ENCODE peak calls at places on chromosomes 13 and 19, in five cellular contexts. O is OCI-LY7, D is hepatocyte, C is fibroblast of lung, U is uterus. K is an unnamed sample.
A peak's percentile ranks its signal among the peaks of the same experiment; 100 is the strongest.

GRCh38 chr19:12769689-12770088 is 5.7 kb downstream of the HOOK2 start:
- DNase-seq in D (peak; percentile 50), U (no peak), O (no peak), C (no peak), K (peak; percentile 78)

GRCh38 chr13:20190481-20191310 is 2.0 kb downstream of the GJB2 start:
- DNase-seq in C (peak; percentile 95), D (no peak), U (no peak), O (no peak), K (no peak)

GRCh38 chr19:45508931-45509691 is 1.8 kb downstream of the VASP start:
- DNase-seq in U (peak; percentile 86), O (peak; percentile 75), D (peak; percentile 69), C (peak; percentile 79), K (peak; percentile 76)

GRCh38 chr13:39415403-39415802 is 187.6 kb downstream of the LHFPL6 start:
- DNase-seq in O (peak; percentile 64), C (peak; percentile 47), U (peak; percentile 53), D (no peak), K (peak; percentile 57)

GRCh38 chr13:34751044-34751443 is 191.0 kb upstream of the NBEA start:
- DNase-seq in C (no peak), O (no peak), D (no peak), U (no peak), K (no peak)

GRCh38 chr13:89726690-89727435 is 1620.6 kb upstream of the MIR17HG start:
- DNase-seq in O (no peak), U (no peak), C (peak; percentile 86), D (no peak), K (peak; percentile 10)

GRCh38 chr13:41597348-41598041 is 140.1 kb downstream of the RGCC start:
- DNase-seq in O (no peak), D (no peak), U (no peak), C (peak; percentile 55), K (no peak)

GRCh38 chr13:41061914-41062837 is 867 bp downstream of the WBP4 start:
- DNase-seq in O (no peak), D (peak; percentile 86), U (no peak), C (peak; percentile 69), K (peak; percentile 79)

GRCh38 chr13:25806304-25806974 is 245.4 kb downstream of the SHISA2 start:
- DNase-seq in D (no peak), U (no peak), O (no peak), C (peak; percentile 73), K (no peak)

GRCh38 chr19:5250127-5250659 is 90.4 kb downstream of the PTPRS start:
- DNase-seq in C (no peak), D (no peak), O (no peak), U (no peak), K (no peak)

GRCh38 chr13:31722684-31723083 is 16.6 kb upstream of the RXFP2 start:
- DNase-seq in O (no peak), U (no peak), C (peak; percentile 11), D (no peak), K (no peak)

GRCh38 chr19:13057147-13057572 is 45.5 kb downstream of the LYL1 start:
- DNase-seq in C (no peak), U (no peak), D (peak; percentile 51), O (no peak), K (no peak)

GRCh38 chr13:93169980-93170379 is 56.6 kb upstream of the GPC6 start:
- DNase-seq in D (peak; percentile 37), O (no peak), U (no peak), C (peak; percentile 99), K (peak; percentile 53)

GRCh38 chr13:60431108-60431700 is 34.2 kb downstream of the TDRD3 start:
- DNase-seq in U (no peak), O (peak; percentile 63), C (peak; percentile 58), D (peak; percentile 69), K (peak; percentile 73)

GRCh38 chr19:1725100-1726064 is 27.9 kb upstream of the ONECUT3 start:
- DNase-seq in C (peak; percentile 37), O (no peak), D (peak; percentile 75), U (no peak), K (peak; percentile 83)

GRCh38 chr19:1883784-1884183 is 1.5 kb downstream of the ABHD17A start:
- DNase-seq in U (no peak), O (peak; percentile 27), D (no peak), C (no peak), K (no peak)

GRCh38 chr13:43815204-43815603 is 28.4 kb upstream of the ENOX1 start:
- DNase-seq in O (no peak), C (peak; percentile 96), D (peak; percentile 28), U (no peak), K (peak; percentile 97)

GRCh38 chr19:9972103-9972502 is 35.8 kb upstream of the OLFM2 start:
- DNase-seq in O (no peak), U (no peak), D (no peak), C (no peak), K (no peak)

GRCh38 chr19:2294377-2295335 is 12.7 kb upstream of the PEAK3 start:
- DNase-seq in D (no peak), U (peak; percentile 61), O (no peak), C (peak; percentile 59), K (peak; percentile 81)

GRCh38 chr13:97238432-97238831 is 16.3 kb downstream of the MBNL2 start:
- DNase-seq in C (no peak), D (no peak), O (no peak), U (no peak), K (no peak)
- H3K4me1 ChIP-seq in C (peaks cover 8% of the 10 kb centered on the region), D (peaks cover 55% of the 10 kb centered on the region), O (no peaks in the 10 kb centered on the region), U (peaks cover 6% of the 10 kb centered on the region), K (peaks cover 19% of the 10 kb centered on the region)

GRCh38 chr19:19111967-19112580 is 26.2 kb downstream of the TMEM161A start:
- DNase-seq in O (no peak), C (no peak), D (no peak), U (no peak), K (no peak)

GRCh38 chr19:19120308-19121156 is 17.7 kb downstream of the TMEM161A start:
- DNase-seq in U (peak; percentile 96), O (peak; percentile 70), D (peak; percentile 72), C (peak; percentile 68), K (peak; percentile 95)

GRCh38 chr19:19113040-19113541 is 25.2 kb downstream of the TMEM161A start:
- DNase-seq in D (no peak), C (peak; percentile 30), O (peak; percentile 21), U (no peak), K (peak; percentile 82)

GRCh38 chr19:19119325-19120237 is 18.7 kb downstream of the TMEM161A start:
- DNase-seq in O (no peak), U (no peak), C (no peak), D (no peak), K (no peak)

GRCh38 chr19:19115954-19116353 is 22.3 kb downstream of the TMEM161A start:
- DNase-seq in O (peak; percentile 58), D (no peak), C (no peak), U (no peak), K (peak; percentile 24)
- TF ChIP-seq CTCF in O (peak; percentile 83), D (peak; percentile 37), C (peak; percentile 41), U (no peak), K (peak; percentile 64)

GRCh38 chr19:34996978-34997640 is 3.0 kb upstream of the GRAMD1A start:
- DNase-seq in U (no peak), C (no peak), D (no peak), O (peak; percentile 24), K (peak; percentile 80)
- H3K4me1 ChIP-seq in U (no peaks in the 10 kb centered on the region), C (peaks cover 2% of the 10 kb centered on the region), D (peaks cover 27% of the 10 kb centered on the region), O (peaks cover 45% of the 10 kb centered on the region), K (peaks cover 7% of the 10 kb centered on the region)

GRCh38 chr19:43429395-43429794 is 14.7 kb downstream of the TEX101 start:
- DNase-seq in D (no peak), U (no peak), C (no peak), O (no peak), K (no peak)

GRCh38 chr19:43422000-43422688 is 7.5 kb downstream of the TEX101 start:
- DNase-seq in U (no peak), D (no peak), C (no peak), O (no peak), K (no peak)

GRCh38 chr19:43423779-43424178 is 9.1 kb downstream of the TEX101 start:
- DNase-seq in O (no peak), C (no peak), D (no peak), U (no peak), K (no peak)

GRCh38 chr19:43422689-43423066 is 8.0 kb downstream of the TEX101 start:
- DNase-seq in U (no peak), D (no peak), C (no peak), O (no peak), K (no peak)

DNA sequence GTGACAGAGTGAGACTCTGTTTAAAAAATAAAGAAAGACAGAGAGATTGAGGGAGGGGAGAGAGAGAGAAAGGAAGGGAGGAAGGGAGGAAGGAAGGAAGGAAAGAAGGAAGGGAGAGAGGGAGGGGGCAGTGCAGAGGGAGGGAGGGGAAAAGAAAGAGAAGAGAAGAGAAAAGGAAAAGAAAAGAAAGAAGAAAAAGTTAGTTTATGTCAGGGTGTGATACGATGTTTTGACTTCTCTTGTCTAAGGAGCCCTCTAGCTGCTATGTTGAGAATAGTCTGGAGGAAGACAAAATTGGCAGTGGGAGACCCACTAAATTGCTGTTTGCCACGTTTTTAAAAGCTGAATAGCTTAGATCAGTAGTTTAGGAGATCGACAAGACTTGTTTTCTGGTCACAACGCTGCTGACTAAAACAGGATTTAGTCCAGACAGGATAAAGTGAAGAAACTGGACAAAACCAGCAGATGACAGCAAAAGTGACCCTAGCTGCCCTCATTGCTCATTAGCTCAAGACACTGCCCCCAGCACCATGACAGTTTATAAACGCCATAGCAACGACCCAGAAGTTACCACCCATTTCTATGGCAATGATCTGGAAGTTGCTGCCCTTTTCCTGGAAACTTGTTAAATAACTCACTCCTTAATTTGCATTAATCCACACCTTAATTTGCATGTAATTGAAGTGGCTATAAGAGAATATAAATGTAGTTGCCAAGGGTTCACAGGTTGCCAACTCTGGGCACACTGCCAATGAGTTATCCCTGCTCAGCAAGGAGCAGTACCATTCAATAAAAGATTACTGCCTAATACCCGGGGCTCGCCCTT is 11.1 kb downstream of the TEX101 start:
- DNase-seq in C (peak; percentile 16), D (peak; percentile 36), U (no peak), O (peak; percentile 7), K (peak; percentile 24)
- TF ChIP-seq CTCF in C (peak; percentile 53), D (peak; percentile 59), U (no peak), O (peak; percentile 68), K (peak; percentile 57)

GRCh38 chr19:48396871-48397176 is 3.4 kb downstream of the GRIN2D start:
- DNase-seq in U (no peak), C (no peak), O (no peak), D (no peak), K (no peak)
- H3K4me1 ChIP-seq in U (no peaks in the 10 kb centered on the region), C (no peaks in the 10 kb centered on the region), O (peaks cover 38% of the 10 kb centered on the region), D (peaks cover 38% of the 10 kb centered on the region), K (peaks cover 14% of the 10 kb centered on the region)

K was measured in cardiac muscle cell.